ENCODE peak calls at places on chromosomes 3 and 15, in five cellular contexts. U, Q, V, S and Y are unnamed samples.

GRCh38 chr3:139281512-139282196 is 62.2 kb upstream of the MRPS22 start:
- DNase-seq in V (no peak), U (no peak), S (no peak), Q (no peak), Y (no peak)

GRCh38 chr15:37045859-37046318 is 54.5 kb downstream of the MEIS2 start:
- DNase-seq in U (no peak), S (no peak), Q (no peak), V (no peak), Y (no peak)

GRCh38 chr3:187968883-187969580 is 184.9 kb upstream of the LPP start:
- DNase-seq in S (no peak), Q (peak; percentile 56), U (no peak), V (no peak), Y (no peak)

GRCh38 chr15:63466378-63467192 is 37.8 kb upstream of the USP3 start:
- DNase-seq in U (peak; percentile 89), S (peak; percentile 91), V (peak; percentile 58), Q (peak; percentile 24), Y (peak; percentile 77)

GRCh38 chr3:171951597-171951996 is 87.8 kb upstream of the FNDC3B start:
- DNase-seq in U (no peak), Q (no peak), V (no peak), S (no peak), Y (no peak)

GRCh38 chr15:72782993-72783562 is 480 bp downstream of the ADPGK start:
- DNase-seq in U (peak; percentile 84), V (peak; percentile 44), S (no peak), Q (peak; percentile 52), Y (peak; percentile 80)

GRCh38 chr3:50164481-50164880 is 9.4 kb downstream of the SEMA3F start:
- DNase-seq in Q (no peak), V (no peak), S (no peak), U (no peak), Y (no peak)

GRCh38 chr15:49288411-49288810 is 118.4 kb downstream of the GALK2 start:
- DNase-seq in S (no peak), U (no peak), V (no peak), Q (no peak), Y (no peak)

GRCh38 chr3:190528721-190529120 is 14.8 kb downstream of the IL1RAP start:
- DNase-seq in U (no peak), Q (no peak), S (no peak), V (no peak), Y (no peak)

GRCh38 chr3:18012933-18013332 is 270.5 kb upstream of the TBC1D5 start:
- DNase-seq in U (no peak), Q (no peak), S (no peak), V (no peak), Y (no peak)

GRCh38 chr3:41267975-41268640 is 68.8 kb downstream of the CTNNB1 start:
- DNase-seq in Q (no peak), V (no peak), S (peak; percentile 86), U (no peak), Y (no peak)

GRCh38 chr3:178048768-178049167 is 487.5 kb upstream of the KCNMB2 start:
- DNase-seq in V (no peak), S (no peak), U (no peak), Q (no peak), Y (no peak)

GRCh38 chr15:28944286-28944685 is 58.5 kb downstream of the APBA2 start:
- DNase-seq in S (no peak), Q (no peak), V (no peak), U (no peak), Y (no peak)

GRCh38 chr3:109050591-109051167 is 67.3 kb downstream of the MORC1 start:
- DNase-seq in U (peak; percentile 69), S (peak; percentile 21), Q (no peak), V (no peak), Y (peak; percentile 29)

GRCh38 chr3:16240229-16241023 is 24.3 kb downstream of the DPH3 start:
- DNase-seq in U (no peak), V (no peak), Q (peak; percentile 55), S (peak; percentile 71), Y (no peak)

GRCh38 chr3:13700889-13701288 is 152.0 kb downstream of the FBLN2 start:
- DNase-seq in V (no peak), Q (no peak), U (no peak), S (no peak), Y (no peak)

GRCh38 chr15:70121656-70122297 is 24.1 kb upstream of the TLE3 start:
- DNase-seq in V (no peak), Q (peak; percentile 88), U (no peak), S (no peak), Y (no peak)

GRCh38 chr15:83658406-83658805 is 4.5 kb downstream of the ADAMTSL3 start:
- DNase-seq in V (no peak), Q (no peak), U (no peak), S (no peak), Y (no peak)

GRCh38 chr3:32470362-32470761 is 32.3 kb downstream of the CMTM6 start:
- DNase-seq in S (no peak), U (no peak), V (no peak), Q (no peak), Y (no peak)

GRCh38 chr15:93467327-93467726 is 378.3 kb upstream of the RGMA start:
- DNase-seq in V (no peak), U (no peak), S (no peak), Q (peak; percentile 83), Y (no peak)

GRCh38 chr15:52805351-52806283 is 15.5 kb upstream of the ONECUT1 start:
- DNase-seq in V (no peak), Q (no peak), U (no peak), S (no peak), Y (no peak)

GRCh38 chr15:70741677-70742293 is 21.6 kb downstream of the UACA start:
- DNase-seq in V (no peak), Q (no peak), S (peak; percentile 54), U (no peak), Y (no peak)

GRCh38 chr3:71857926-71858325 is 73.0 kb upstream of the PROK2 start:
- DNase-seq in V (no peak), S (no peak), U (no peak), Q (no peak), Y (no peak)

GRCh38 chr3:113278599-113278955 is 67.2 kb downstream of the BOC start:
- DNase-seq in S (no peak), Q (peak; percentile 14), V (no peak), U (no peak), Y (no peak)

GRCh38 chr3:155712008-155712407 is 32.9 kb downstream of the PLCH1 start:
- DNase-seq in U (peak; percentile 63), V (no peak), Q (no peak), S (no peak), Y (peak; percentile 8)

GRCh38 chr3:115788921-115789470 is 165.7 kb downstream of the GAP43 start:
- DNase-seq in Q (no peak), V (no peak), S (peak; percentile 21), U (no peak), Y (no peak)

GRCh38 chr3:115787818-115788217 is 164.5 kb downstream of the GAP43 start:
- DNase-seq in Q (no peak), U (no peak), S (no peak), V (no peak), Y (no peak)

GRCh38 chr3:115785782-115786181 is 162.5 kb downstream of the GAP43 start:
- DNase-seq in V (no peak), Q (no peak), S (no peak), U (no peak), Y (no peak)

GRCh38 chr3:115783938-115784738 is 160.8 kb downstream of the GAP43 start:
- DNase-seq in U (peak; percentile 92), S (peak; percentile 90), Q (peak; percentile 92), V (peak; percentile 96), Y (peak; percentile 52)

GRCh38 chr3:115784739-115785571 is 161.6 kb downstream of the GAP43 start:
- DNase-seq in Q (no peak), U (peak; percentile 4), S (no peak), V (no peak), Y (no peak)
- TF ChIP-seq CTCF in Q (no peak), U (no peak), S (no peak), V (peak; percentile 51), Y (no peak)

DNA sequence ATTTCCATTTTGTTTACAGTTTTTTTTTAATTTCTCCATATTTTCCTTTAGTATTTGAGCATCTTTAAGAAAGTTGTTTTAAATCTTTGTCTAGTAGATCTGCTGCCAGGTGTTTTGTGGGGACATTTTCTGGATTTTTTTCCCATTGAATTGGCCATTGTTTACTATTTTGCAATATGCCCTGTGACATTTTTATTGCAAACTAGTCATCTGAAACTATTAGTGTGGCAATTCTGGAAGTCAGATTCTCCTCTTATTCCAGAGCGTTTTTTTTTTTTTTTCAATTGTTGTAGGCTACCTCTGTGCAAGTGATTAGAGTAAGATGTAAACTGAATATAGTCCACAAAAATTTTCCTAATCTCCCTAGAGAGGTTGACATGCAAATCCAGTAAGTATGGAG is 334.2 kb downstream of the PYDC2 start:
- DNase-seq in U (no peak), S (no peak), Q (no peak), V (no peak), Y (no peak)
- H3K4me3 ChIP-seq in U (no peak overlapping the region), S (no peak overlapping the region), Q (no peak overlapping the region), V (no peak overlapping the region), Y (no peak overlapping the region)

DNA sequence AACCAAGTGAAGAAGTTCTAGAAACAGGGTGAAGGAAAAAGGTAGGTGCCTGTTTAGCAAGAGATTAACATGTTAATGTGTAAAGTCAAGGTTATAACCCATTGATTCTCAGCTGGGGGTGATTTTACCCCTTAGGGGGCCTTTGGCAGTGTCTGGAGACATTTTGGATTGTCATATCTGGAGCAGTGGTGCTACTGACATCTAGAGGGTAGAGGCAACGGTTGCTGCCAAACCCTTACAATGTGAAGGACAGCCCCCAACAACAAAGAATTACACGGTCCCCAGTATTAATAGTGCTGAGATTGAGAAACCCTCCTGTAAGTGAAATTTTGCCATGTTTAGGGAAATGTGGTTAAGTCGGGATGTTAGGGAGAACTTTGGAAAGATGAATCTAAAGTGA is 74.7 kb downstream of the CRYBG3 start:
- DNase-seq in U (no peak), V (no peak), S (no peak), Q (no peak), Y (no peak)
- TF ChIP-seq CTCF in U (no peak), V (no peak), S (no peak), Q (no peak), Y (no peak)

DNA sequence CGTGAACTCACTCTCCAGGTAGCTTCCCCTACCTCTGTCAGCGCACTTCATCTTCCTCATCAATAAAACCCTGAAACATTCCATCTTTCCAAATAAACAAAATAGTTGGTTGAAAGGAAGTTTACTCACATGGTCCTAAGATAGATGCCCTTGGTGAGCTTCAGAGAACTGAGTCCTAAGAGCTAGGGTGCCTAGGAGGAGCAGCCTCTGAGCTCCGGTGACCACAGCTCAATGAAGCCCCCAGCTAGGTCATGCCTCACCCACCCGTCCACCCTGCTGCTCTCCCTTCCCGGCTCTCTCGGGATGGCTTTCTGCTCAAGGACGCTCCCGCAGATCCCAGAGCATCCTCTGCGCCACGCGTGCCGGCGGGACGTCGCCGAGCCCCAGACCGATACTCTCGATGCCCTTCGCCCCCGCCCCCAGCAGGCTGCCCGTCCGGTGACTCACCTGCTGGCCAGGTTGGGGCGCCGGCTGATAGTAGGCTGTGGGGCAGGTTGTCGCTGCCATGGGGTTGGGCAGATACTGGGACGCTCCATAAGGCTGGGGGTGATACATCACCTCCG is 697 bp downstream of the VGLL3 start:
- DNase-seq in S (no peak), V (no peak), U (no peak), Q (peak; percentile 45), Y (no peak)
- H3K4me3 ChIP-seq in S (peak overlapping the region; percentile 84), V (no peak overlapping the region), U (no peak overlapping the region), Q (peak overlapping the region; percentile 70), Y (no peak overlapping the region)